ENCODE peak calls at places on chromosome 13, in six cellular contexts. Y, T, N, J, W and O are unnamed samples.

GRCh38 chr13:70173236-70173959 is 65.1 kb upstream of the KLHL1 start:
- DNase-seq in N (no peak), T (no peak), W (no peak), Y (no peak), J (no peak), O (no peak)

GRCh38 chr13:27643334-27644158 is 21.9 kb downstream of the POLR1D start:
- DNase-seq in T (no peak), W (peak), Y (no peak), N (no peak), J (no peak), O (no peak)

GRCh38 chr13:113897966-113898365 is 34.1 kb upstream of the GAS6 start:
- DNase-seq in N (no peak), Y (no peak), T (no peak), W (no peak), J (no peak), O (no peak)

GRCh38 chr13:60482012-60482411 is 85.0 kb downstream of the TDRD3 start:
- DNase-seq in Y (no peak), W (peak), J (no peak), N (no peak), T (peak), O (no peak)

GRCh38 chr13:97112451-97113152 is 109.5 kb upstream of the MBNL2 start:
- DNase-seq in T (no peak), W (no peak), Y (no peak), N (no peak), J (no peak), O (no peak)

GRCh38 chr13:62119739-62120700 is 704.4 kb upstream of the PCDH20 start:
- DNase-seq in Y (no peak), J (no peak), W (no peak), N (no peak), T (peak), O (no peak)

GRCh38 chr13:38394777-38395504 is 45.3 kb downstream of the UFM1 start:
- DNase-seq in J (no peak), W (peak), Y (no peak), T (no peak), N (no peak), O (no peak)

GRCh38 chr13:37484056-37484455 is 114.5 kb downstream of the POSTN start:
- DNase-seq in W (no peak), Y (no peak), J (no peak), T (no peak), N (no peak), O (no peak)

GRCh38 chr13:69264362-69265334 is 843.0 kb upstream of the ATXN8OS start:
- DNase-seq in J (no peak), W (no peak), N (no peak), Y (no peak), T (no peak), O (no peak)

GRCh38 chr13:44249439-44249838 is 124.2 kb upstream of the SERP2 start:
- DNase-seq in T (peak), W (peak), N (peak), J (no peak), Y (peak), O (peak)

GRCh38 chr13:41199061-41199460 is 4.7 kb upstream of the KBTBD7 start:
- DNase-seq in T (no peak), J (no peak), W (no peak), Y (no peak), N (no peak), O (no peak)
- H3K27ac ChIP-seq in T (no peak), J (no peak), W (no peak), Y (no peak), N (no peak), O (no peak)

GRCh38 chr13:102310691-102311432 is 91.0 kb downstream of the FGF14 start:
- DNase-seq in J (no peak), W (no peak), N (no peak), T (no peak), Y (peak), O (no peak)
- TF ChIP-seq CTCF in J (no peak), W (no peak), N (no peak), T (no peak), Y (no peak), O (no peak)

GRCh38 chr13:109644956-109645355 is 141.4 kb downstream of the IRS2 start:
- DNase-seq in T (no peak), Y (no peak), W (no peak), N (no peak), J (no peak), O (no peak)

GRCh38 chr13:109647699-109648098 is 138.7 kb downstream of the IRS2 start:
- DNase-seq in J (no peak), N (no peak), T (no peak), W (no peak), Y (no peak), O (no peak)

GRCh38 chr13:109645831-109646230 is 140.6 kb downstream of the IRS2 start:
- DNase-seq in T (no peak), W (no peak), J (no peak), Y (no peak), N (no peak), O (no peak)

GRCh38 chr13:109647046-109647445 is 139.3 kb downstream of the IRS2 start:
- DNase-seq in J (no peak), N (no peak), T (no peak), W (peak), Y (no peak), O (no peak)

GRCh38 chr13:109646423-109646822 is 140.0 kb downstream of the IRS2 start:
- DNase-seq in T (no peak), W (no peak), N (no peak), J (no peak), Y (no peak), O (no peak)
- H3K27ac ChIP-seq in T (no peak), W (no peak), N (no peak), J (no peak), Y (no peak), O (no peak)

GRCh38 chr13:99489028-99489427 is 12.2 kb upstream of the TM9SF2 start:
- DNase-seq in N (no peak), Y (no peak), J (no peak), T (no peak), W (no peak), O (no peak)

GRCh38 chr13:99481357-99481756 is 19.9 kb upstream of the TM9SF2 start:
- DNase-seq in T (no peak), J (no peak), N (no peak), Y (no peak), W (peak), O (peak)

GRCh38 chr13:99484405-99484981 is 16.8 kb upstream of the TM9SF2 start:
- DNase-seq in T (peak), W (peak), N (no peak), J (no peak), Y (no peak), O (no peak)

DNA sequence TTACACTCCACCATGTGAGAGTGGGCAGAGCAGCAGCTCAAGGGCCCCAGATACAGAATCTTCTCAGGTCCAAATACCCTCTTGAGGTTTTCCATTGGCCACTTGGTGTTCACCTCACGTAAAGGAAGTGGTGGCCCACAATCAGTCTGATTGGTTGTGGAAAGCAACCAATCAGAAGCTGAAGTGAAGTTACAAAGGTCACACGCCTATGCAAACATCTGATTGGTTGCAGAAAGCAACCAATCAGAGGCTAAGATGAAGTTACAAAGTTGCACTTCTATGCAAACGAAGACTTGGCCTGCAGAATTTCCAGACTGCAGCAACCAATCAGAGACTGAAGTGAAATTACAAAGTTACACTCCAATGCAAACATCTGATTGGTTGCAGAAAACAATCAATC is 14.3 kb upstream of the TM9SF2 start:
- DNase-seq in Y (no peak), J (no peak), N (no peak), T (no peak), W (no peak), O (no peak)
- TF ChIP-seq CTCF in Y (no peak), J (no peak), N (no peak), T (no peak), W (no peak), O (no peak)

DNA sequence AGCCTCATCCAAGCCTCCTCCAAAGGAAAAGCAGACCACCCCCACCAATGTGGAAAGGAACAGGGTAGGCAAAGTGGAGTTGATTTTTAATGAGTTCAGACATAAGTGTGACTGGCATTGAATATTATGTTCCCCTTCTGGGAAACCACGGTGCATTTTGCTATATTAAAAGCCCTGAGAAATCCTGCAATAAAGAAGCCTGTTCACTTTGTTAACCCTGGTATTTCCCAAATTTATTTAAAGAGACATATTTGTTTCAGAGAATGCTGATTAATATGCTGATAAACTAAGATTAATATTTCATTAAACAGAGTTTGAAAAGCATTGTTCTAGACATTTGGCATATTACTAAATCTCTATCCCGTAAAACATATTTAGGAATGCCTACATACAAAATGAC is 151.4 kb downstream of the FGF14 start:
- DNase-seq in T (no peak), J (no peak), Y (no peak), W (no peak), N (no peak), O (no peak)
- H3K27ac ChIP-seq in T (no peak), J (no peak), Y (no peak), W (no peak), N (no peak), O (no peak)

GRCh38 chr13:30676672-30677071 is 58.7 kb upstream of the ALOX5AP start:
- DNase-seq in Y (no peak), W (peak), T (peak), N (no peak), J (no peak), O (no peak)
- TF ChIP-seq CTCF in Y (peak), W (peak), T (peak), N (no peak), J (no peak), O (peak)

DNA sequence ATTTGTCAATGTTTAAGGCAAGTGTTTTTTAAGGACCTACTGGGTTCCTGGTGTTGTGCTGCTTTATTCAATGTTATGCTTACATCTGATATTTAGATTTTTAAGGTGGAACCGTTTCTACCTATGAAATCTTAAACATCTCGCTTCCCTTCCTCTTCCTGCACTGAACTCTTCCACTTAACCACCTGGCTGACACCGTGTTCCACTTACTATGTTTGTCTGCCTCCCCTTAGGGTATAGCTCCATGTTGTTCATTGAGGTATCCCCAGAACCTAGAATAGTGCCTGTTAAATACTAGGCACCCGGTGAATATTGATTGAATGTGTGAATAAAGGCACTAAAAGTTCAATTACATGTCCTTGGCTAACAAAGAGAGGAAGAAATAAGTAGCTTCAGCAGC is 104.9 kb downstream of the RNF17 start:
- DNase-seq in Y (no peak), N (no peak), W (no peak), J (no peak), T (no peak), O (no peak)
- H3K27ac ChIP-seq in Y (no peak), N (no peak), W (no peak), J (no peak), T (no peak), O (no peak)

GRCh38 chr13:90420683-90421082 is 926.8 kb upstream of the MIR17HG start:
- DNase-seq in N (no peak), Y (no peak), W (no peak), J (no peak), T (peak), O (no peak)
- TF ChIP-seq CTCF in N (no peak), Y (no peak), W (no peak), J (no peak), T (peak), O (no peak)